ENCODE peak calls at places on chromosomes 7 and 10, in four cellular contexts. One of them, this sample, is unnamed.

GRCh38 chr10:91077549-91078017 is 142.9 kb upstream of the PCGF5 start:
- DNase-seq in activated CD4-positive, alpha-beta T cell treated with anti-CD3 and anti-CD28 coated beads for 24 hours: no peak
- DNase-seq in fibroblast of the conjunctiva: no peak
- DNase-seq in GM03348: peak; percentile 19
- DNase-seq in this sample: peak; percentile 21

GRCh38 chr7:117931314-117931713 is 58.1 kb upstream of the CTTNBP2 start:
- DNase-seq in GM03348: no peak
- DNase-seq in activated CD4-positive, alpha-beta T cell treated with anti-CD3 and anti-CD28 coated beads for 24 hours: no peak
- DNase-seq in fibroblast of the conjunctiva: no peak
- DNase-seq in this sample: no peak

GRCh38 chr7:106070567-106071254 is 41.4 kb downstream of the SYPL1 start:
- DNase-seq in activated CD4-positive, alpha-beta T cell treated with anti-CD3 and anti-CD28 coated beads for 24 hours: no peak
- DNase-seq in fibroblast of the conjunctiva: no peak
- DNase-seq in GM03348: no peak
- DNase-seq in this sample: no peak

GRCh38 chr7:88218836-88219605 is 817 bp downstream of the SRI start:
- DNase-seq in fibroblast of the conjunctiva: no peak
- DNase-seq in GM03348: peak; percentile 57
- DNase-seq in activated CD4-positive, alpha-beta T cell treated with anti-CD3 and anti-CD28 coated beads for 24 hours: no peak
- DNase-seq in this sample: peak; percentile 63

GRCh38 chr7:92641921-92642511 is 51.8 kb upstream of the FAM133B start:
- DNase-seq in GM03348: peak; percentile 39
- DNase-seq in fibroblast of the conjunctiva: no peak
- DNase-seq in activated CD4-positive, alpha-beta T cell treated with anti-CD3 and anti-CD28 coated beads for 24 hours: peak; percentile 40
- DNase-seq in this sample: peak; percentile 99

GRCh38 chr7:125934539-125934938 is 1004.9 kb upstream of the POT1 start:
- DNase-seq in activated CD4-positive, alpha-beta T cell treated with anti-CD3 and anti-CD28 coated beads for 24 hours: no peak
- DNase-seq in GM03348: no peak
- DNase-seq in fibroblast of the conjunctiva: no peak
- DNase-seq in this sample: peak; percentile 49

GRCh38 chr7:5472432-5473315 is 49.0 kb upstream of the TNRC18 start:
- DNase-seq in GM03348: no peak
- DNase-seq in fibroblast of the conjunctiva: no peak
- DNase-seq in activated CD4-positive, alpha-beta T cell treated with anti-CD3 and anti-CD28 coated beads for 24 hours: no peak
- DNase-seq in this sample: no peak

GRCh38 chr10:75106242-75106641 is 5.2 kb upstream of the SAMD8 start:
- DNase-seq in fibroblast of the conjunctiva: no peak
- DNase-seq in GM03348: no peak
- DNase-seq in activated CD4-positive, alpha-beta T cell treated with anti-CD3 and anti-CD28 coated beads for 24 hours: no peak
- DNase-seq in this sample: no peak

GRCh38 chr10:110919971-110920881 is 822 bp downstream of the SHOC2 start:
- DNase-seq in fibroblast of the conjunctiva: no peak
- DNase-seq in activated CD4-positive, alpha-beta T cell treated with anti-CD3 and anti-CD28 coated beads for 24 hours: no peak
- DNase-seq in GM03348: peak; percentile 33
- DNase-seq in this sample: no peak

GRCh38 chr10:36499696-36500095 is 625.7 kb upstream of the ANKRD30A start:
- DNase-seq in activated CD4-positive, alpha-beta T cell treated with anti-CD3 and anti-CD28 coated beads for 24 hours: no peak
- DNase-seq in fibroblast of the conjunctiva: no peak
- DNase-seq in GM03348: peak; percentile 26
- DNase-seq in this sample: no peak

GRCh38 chr7:29127527-29127926 is 18.8 kb downstream of the CPVL start:
- DNase-seq in GM03348: no peak
- DNase-seq in fibroblast of the conjunctiva: no peak
- DNase-seq in activated CD4-positive, alpha-beta T cell treated with anti-CD3 and anti-CD28 coated beads for 24 hours: no peak
- DNase-seq in this sample: no peak